ENCODE peak calls at places on chromosomes 16 and 17, in six cellular contexts. One of them, this sample, is unnamed. For H3K4me1, the result is how much of the 10 kb centered on the place peaks cover.

GRCh38 chr17:56451629-56452028 is 141.9 kb upstream of the NOG start:
- DNase-seq in hepatocyte: no peak
- DNase-seq in IMR-90: peak
- DNase-seq in PC-9: no peak
- DNase-seq in GM23248: peak
- DNase-seq in keratinocyte: no peak
- DNase-seq in this sample: no peak

GRCh38 chr17:62963296-62963695 is 2.7 kb upstream of the TANC2 start:
- DNase-seq in keratinocyte: no peak
- DNase-seq in PC-9: no peak
- DNase-seq in GM23248: peak
- DNase-seq in IMR-90: peak
- DNase-seq in hepatocyte: no peak
- DNase-seq in this sample: no peak

GRCh38 chr16:68274441-68274840 is 10.1 kb downstream of the SLC7A6 start:
- DNase-seq in GM23248: no peak
- DNase-seq in hepatocyte: no peak
- DNase-seq in keratinocyte: no peak
- DNase-seq in IMR-90: no peak
- DNase-seq in PC-9: no peak
- DNase-seq in this sample: no peak

GRCh38 chr16:4465977-4466779 is 8.2 kb downstream of the NMRAL1 start:
- DNase-seq in IMR-90: no peak
- DNase-seq in PC-9: no peak
- DNase-seq in hepatocyte: no peak
- DNase-seq in keratinocyte: no peak
- DNase-seq in GM23248: no peak
- DNase-seq in this sample: no peak

GRCh38 chr17:15361151-15361550 is 19.8 kb upstream of the TEKT3 start:
- DNase-seq in PC-9: no peak
- DNase-seq in keratinocyte: no peak
- DNase-seq in hepatocyte: no peak
- DNase-seq in GM23248: peak
- DNase-seq in IMR-90: no peak
- DNase-seq in this sample: no peak

GRCh38 chr17:266701-267656 is 85.5 kb upstream of the DOC2B start:
- DNase-seq in IMR-90: no peak
- DNase-seq in GM23248: peak
- DNase-seq in hepatocyte: no peak
- DNase-seq in PC-9: no peak
- DNase-seq in keratinocyte: no peak
- DNase-seq in this sample: no peak

GRCh38 chr16:85611205-85611454 is 2.0 kb upstream of the GSE1 start:
- DNase-seq in PC-9: no peak
- DNase-seq in hepatocyte: no peak
- DNase-seq in GM23248: peak
- DNase-seq in IMR-90: no peak
- DNase-seq in keratinocyte: no peak
- DNase-seq in this sample: no peak

GRCh38 chr17:38453951-38454421 is 25.7 kb downstream of the ARHGAP23 start:
- DNase-seq in IMR-90: peak
- DNase-seq in GM23248: peak
- DNase-seq in keratinocyte: no peak
- DNase-seq in hepatocyte: peak
- DNase-seq in PC-9: peak
- DNase-seq in this sample: no peak

GRCh38 chr17:65023791-65024190 is 32.7 kb downstream of the GNA13 start:
- DNase-seq in keratinocyte: no peak
- DNase-seq in hepatocyte: no peak
- DNase-seq in IMR-90: no peak
- DNase-seq in PC-9: no peak
- DNase-seq in GM23248: peak
- DNase-seq in this sample: no peak

GRCh38 chr17:81282141-81282540 is 13.0 kb downstream of the SLC38A10 start:
- DNase-seq in PC-9: no peak
- DNase-seq in keratinocyte: no peak
- DNase-seq in GM23248: no peak
- DNase-seq in IMR-90: no peak
- DNase-seq in hepatocyte: no peak
- DNase-seq in this sample: no peak

GRCh38 chr17:57892820-57893595 is 43.2 kb upstream of the MRPS23 start:
- DNase-seq in IMR-90: peak
- DNase-seq in keratinocyte: no peak
- DNase-seq in hepatocyte: peak
- DNase-seq in PC-9: peak
- DNase-seq in GM23248: peak
- DNase-seq in this sample: no peak

GRCh38 chr17:42200702-42201101 is 6.4 kb upstream of the GHDC start:
- DNase-seq in IMR-90: no peak
- DNase-seq in PC-9: no peak
- DNase-seq in GM23248: no peak
- DNase-seq in keratinocyte: no peak
- DNase-seq in hepatocyte: peak
- DNase-seq in this sample: no peak

GRCh38 chr16:66905633-66906539 is 12.8 kb downstream of the CDH16 start:
- DNase-seq in hepatocyte: peak
- DNase-seq in GM23248: no peak
- DNase-seq in keratinocyte: no peak
- DNase-seq in PC-9: peak
- DNase-seq in IMR-90: no peak
- DNase-seq in this sample: peak

GRCh38 chr16:11263737-11264136 is 5.4 kb downstream of the TNP2 start:
- DNase-seq in PC-9: no peak
- DNase-seq in keratinocyte: no peak
- DNase-seq in GM23248: no peak
- DNase-seq in IMR-90: no peak
- DNase-seq in hepatocyte: no peak
- DNase-seq in this sample: no peak
- H3K4me1 ChIP-seq in PC-9: under half
- H3K4me1 ChIP-seq in keratinocyte: under half
- H3K4me1 ChIP-seq in GM23248: under half
- H3K4me1 ChIP-seq in IMR-90: under half
- H3K4me1 ChIP-seq in hepatocyte: under half
- H3K4me1 ChIP-seq in this sample: under half

DNA sequence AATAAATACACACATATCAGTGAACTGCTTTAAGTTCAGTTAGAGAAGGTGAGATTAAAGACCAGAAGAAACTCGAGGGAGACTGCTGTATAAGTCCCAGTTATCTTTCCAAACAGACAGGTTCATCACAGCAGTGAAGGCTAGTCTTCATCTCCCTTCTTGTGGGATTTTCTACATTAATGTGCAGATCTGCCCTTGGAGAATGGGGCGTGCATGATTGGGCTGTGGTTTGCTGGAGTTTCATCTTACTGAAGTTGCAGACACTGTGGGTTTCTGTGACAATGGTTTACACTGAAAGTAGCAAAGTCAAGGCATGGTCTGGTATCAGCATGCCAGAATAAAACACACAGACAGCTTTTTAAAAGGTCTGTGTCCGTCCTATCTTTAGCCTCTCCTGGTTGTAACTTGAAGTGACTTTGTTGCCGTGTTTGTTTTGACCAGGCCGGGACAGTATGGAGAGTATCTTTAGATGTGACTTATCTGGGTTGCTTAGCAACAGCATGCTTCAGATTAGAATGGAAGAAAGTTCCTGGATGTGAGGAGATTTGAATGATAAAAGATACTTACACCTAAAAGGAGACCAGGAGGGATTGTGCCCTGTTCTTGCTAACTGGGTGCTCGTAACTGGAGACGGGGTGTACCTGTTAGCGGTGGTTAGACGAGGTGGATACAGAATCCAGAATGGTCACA is 16.1 kb downstream of the NAA60 start:
- DNase-seq in GM23248: peak
- DNase-seq in IMR-90: peak
- DNase-seq in hepatocyte: peak
- DNase-seq in PC-9: no peak
- DNase-seq in keratinocyte: no peak
- DNase-seq in this sample: no peak
- H2AFZ ChIP-seq in GM23248: peak
- H2AFZ ChIP-seq in IMR-90: no peak
- H2AFZ ChIP-seq in hepatocyte: no peak
- H2AFZ ChIP-seq in PC-9: no peak
- H2AFZ ChIP-seq in keratinocyte: no peak
- H2AFZ ChIP-seq in this sample: no peak

GRCh38 chr16:57061084-57061905 is 31.1 kb upstream of the CPNE2 start:
- DNase-seq in IMR-90: peak
- DNase-seq in hepatocyte: no peak
- DNase-seq in GM23248: peak
- DNase-seq in keratinocyte: peak
- DNase-seq in PC-9: peak
- DNase-seq in this sample: no peak

GRCh38 chr16:57058291-57058861 is 34.0 kb upstream of the CPNE2 start:
- DNase-seq in GM23248: no peak
- DNase-seq in hepatocyte: no peak
- DNase-seq in PC-9: no peak
- DNase-seq in IMR-90: no peak
- DNase-seq in keratinocyte: no peak
- DNase-seq in this sample: no peak

GRCh38 chr16:57062329-57062728 is 30.1 kb upstream of the CPNE2 start:
- DNase-seq in GM23248: no peak
- DNase-seq in hepatocyte: no peak
- DNase-seq in PC-9: no peak
- DNase-seq in keratinocyte: no peak
- DNase-seq in IMR-90: no peak
- DNase-seq in this sample: no peak

GRCh38 chr16:57064995-57065394 is 27.4 kb upstream of the CPNE2 start:
- DNase-seq in GM23248: no peak
- DNase-seq in PC-9: no peak
- DNase-seq in keratinocyte: no peak
- DNase-seq in hepatocyte: no peak
- DNase-seq in IMR-90: no peak
- DNase-seq in this sample: no peak

DNA sequence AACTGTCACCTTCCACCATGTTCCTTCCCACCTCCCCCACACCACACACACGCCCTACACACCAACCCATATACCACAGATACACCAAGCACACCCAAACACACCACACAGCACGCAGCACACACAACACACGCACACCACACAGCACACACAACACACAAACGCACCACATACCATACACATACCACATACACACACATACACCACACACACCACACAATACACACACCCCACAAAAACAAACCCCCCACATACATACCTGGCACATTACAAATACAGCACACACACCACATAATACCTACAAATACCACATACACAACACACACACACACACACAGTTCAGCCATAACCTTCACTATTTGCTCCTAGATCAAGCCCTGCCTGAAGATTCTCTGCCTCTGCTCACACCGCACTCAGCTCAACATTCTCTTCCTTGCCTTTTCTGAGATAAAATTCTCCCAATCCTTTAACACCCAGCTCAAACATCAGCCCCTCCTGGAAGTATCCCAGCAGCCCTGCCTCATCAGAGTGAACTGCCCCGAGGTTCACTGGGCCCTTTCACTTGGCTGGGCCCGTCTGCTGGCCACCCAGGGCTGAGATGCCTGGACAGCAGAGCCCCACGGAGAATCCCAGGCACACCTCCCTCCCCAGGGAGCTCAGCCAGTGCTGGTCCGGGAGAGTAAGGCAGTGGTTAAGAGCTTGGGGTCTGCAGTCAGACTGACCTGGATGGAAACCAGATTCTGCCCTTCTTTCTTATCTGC is 31.9 kb upstream of the CPNE2 start:
- DNase-seq in hepatocyte: no peak
- DNase-seq in GM23248: peak
- DNase-seq in IMR-90: no peak
- DNase-seq in PC-9: peak
- DNase-seq in keratinocyte: no peak
- DNase-seq in this sample: no peak
- H3K4me1 ChIP-seq in hepatocyte: under half
- H3K4me1 ChIP-seq in GM23248: under half
- H3K4me1 ChIP-seq in IMR-90: under half
- H3K4me1 ChIP-seq in PC-9: under half
- H3K4me1 ChIP-seq in keratinocyte: under half
- H3K4me1 ChIP-seq in this sample: under half

GRCh38 chr16:89923640-89924297 is 627 bp downstream of the TUBB3 start:
- DNase-seq in keratinocyte: no peak
- DNase-seq in PC-9: no peak
- DNase-seq in hepatocyte: peak
- DNase-seq in IMR-90: no peak
- DNase-seq in GM23248: peak
- DNase-seq in this sample: peak

GRCh38 chr16:89924298-89924924 is 1.3 kb downstream of the TUBB3 start:
- DNase-seq in PC-9: no peak
- DNase-seq in IMR-90: peak
- DNase-seq in hepatocyte: peak
- DNase-seq in keratinocyte: no peak
- DNase-seq in GM23248: peak
- DNase-seq in this sample: peak

GRCh38 chr16:89922477-89922883 is 662 bp upstream of the TUBB3 start:
- DNase-seq in PC-9: peak
- DNase-seq in hepatocyte: peak
- DNase-seq in IMR-90: peak
- DNase-seq in GM23248: peak
- DNase-seq in keratinocyte: peak
- DNase-seq in this sample: no peak

GRCh38 chr16:89921699-89922476 is 1.3 kb upstream of the TUBB3 start:
- DNase-seq in hepatocyte: peak
- DNase-seq in keratinocyte: peak
- DNase-seq in IMR-90: peak
- DNase-seq in PC-9: peak
- DNase-seq in GM23248: peak
- DNase-seq in this sample: no peak

DNA sequence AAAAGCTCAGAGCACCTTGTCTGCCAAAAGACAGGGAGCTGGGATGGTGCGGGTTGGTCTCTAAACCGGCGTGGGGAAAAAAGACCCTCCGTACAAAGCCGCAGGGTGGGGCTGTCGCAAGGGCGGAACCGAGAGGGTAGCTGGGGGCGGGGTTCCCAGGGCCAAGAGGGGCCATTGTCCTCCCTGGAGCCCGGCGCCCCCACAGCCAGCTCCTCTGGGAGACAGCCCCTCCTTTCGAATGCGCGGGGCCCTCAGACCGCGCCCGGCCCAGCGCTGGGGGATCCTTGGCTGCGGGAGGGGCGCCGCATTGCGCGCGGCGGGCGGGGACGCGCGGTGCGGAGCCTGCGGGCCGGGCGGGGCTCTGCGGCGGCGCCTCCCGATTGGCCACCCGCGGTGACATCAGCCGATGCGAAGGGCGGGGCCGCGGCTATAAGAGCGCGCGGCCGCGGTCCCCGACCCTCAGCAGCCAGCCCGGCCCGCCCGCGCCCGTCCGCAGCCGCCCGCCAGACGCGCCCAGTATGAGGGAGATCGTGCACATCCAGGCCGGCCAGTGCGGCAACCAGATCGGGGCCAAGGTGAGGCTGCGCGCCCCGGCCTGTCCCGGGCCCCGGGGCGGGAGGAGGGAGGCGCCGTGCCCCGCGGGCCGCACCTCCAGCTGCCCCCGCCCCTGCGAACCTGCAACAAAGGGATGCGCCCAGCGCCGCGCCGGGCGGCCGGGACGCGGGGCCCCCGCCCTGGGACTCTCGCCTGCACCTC is at the start of gene TUBB3:
- DNase-seq in IMR-90: peak
- DNase-seq in keratinocyte: no peak
- DNase-seq in hepatocyte: peak
- DNase-seq in PC-9: peak
- DNase-seq in GM23248: peak
- DNase-seq in this sample: peak
- H2AFZ ChIP-seq in IMR-90: peak
- H2AFZ ChIP-seq in keratinocyte: peak
- H2AFZ ChIP-seq in hepatocyte: peak
- H2AFZ ChIP-seq in PC-9: peak
- H2AFZ ChIP-seq in GM23248: peak
- H2AFZ ChIP-seq in this sample: no peak